ENCODE peak calls at places on chromosome 13, in six cellular contexts. F is ascending aorta, N is MM.1S, P is fibroblast of lung, U is PC-3, K is RWPE2. Z is an unnamed sample.
A peak's percentile ranks its signal among the peaks of the same experiment; 100 is the strongest.

GRCh38 chr13:57629391-57629804 is 2.1 kb upstream of the PCDH17 start:
- DNase-seq in N (no peak), U (no peak), P (peak; percentile 40), K (no peak), F (no peak), Z (no peak)

GRCh38 chr13:40254394-40254793 is 412.0 kb downstream of the FOXO1 start:
- DNase-seq in K (no peak), F (no peak), P (no peak), N (no peak), U (no peak), Z (no peak)

GRCh38 chr13:93476175-93476574 is 249.6 kb downstream of the GPC6 start:
- DNase-seq in K (no peak), P (peak; percentile 87), N (no peak), F (no peak), U (peak; percentile 82), Z (no peak)

GRCh38 chr13:94079876-94080275 is 399.6 kb downstream of the DCT start:
- DNase-seq in N (no peak), F (no peak), K (no peak), U (no peak), P (peak; percentile 69), Z (no peak)

GRCh38 chr13:84096221-84096620 is 213.9 kb upstream of the SLITRK1 start:
- DNase-seq in F (no peak), N (no peak), P (peak; percentile 3), U (peak; percentile 4), K (no peak), Z (no peak)

GRCh38 chr13:39913928-39914327 is 258.5 kb downstream of the COG6 start:
- DNase-seq in K (no peak), F (no peak), N (no peak), U (no peak), P (peak; percentile 51), Z (no peak)

GRCh38 chr13:67135356-67135755 is 94.8 kb downstream of the PCDH9 start:
- DNase-seq in F (no peak), K (no peak), U (no peak), P (no peak), N (no peak), Z (no peak)

GRCh38 chr13:98144501-98145350 is 1.8 kb downstream of the FARP1 start:
- DNase-seq in K (no peak), P (peak; percentile 77), U (peak; percentile 62), F (no peak), N (no peak), Z (peak; percentile 32)

GRCh38 chr13:41459754-41460111 is 2.4 kb downstream of the RGCC start:
- DNase-seq in U (no peak), P (no peak), N (no peak), K (no peak), F (no peak), Z (no peak)

GRCh38 chr13:71758823-71759222 is 108.2 kb downstream of the DACH1 start:
- DNase-seq in P (no peak), K (no peak), N (no peak), F (no peak), U (no peak), Z (no peak)

GRCh38 chr13:61414686-61415664 is 674 bp downstream of the PCDH20 start:
- DNase-seq in N (no peak), P (peak; percentile 47), U (peak; percentile 73), F (no peak), K (peak; percentile 44), Z (peak; percentile 77)

GRCh38 chr13:30009411-30009810 is 159.0 kb upstream of the UBL3 start:
- DNase-seq in P (no peak), N (no peak), F (no peak), U (no peak), K (no peak), Z (no peak)

GRCh38 chr13:72781461-72782439 is at the start of the genes DIS3 and PIBF1:
- DNase-seq in P (peak; percentile 98), N (peak; percentile 94), K (peak; percentile 97), F (peak; percentile 93), U (peak; percentile 95), Z (peak; percentile 94)

GRCh38 chr13:44306401-44307192 is 67.0 kb upstream of the SERP2 start:
- DNase-seq in F (peak; percentile 38), K (peak; percentile 86), N (no peak), U (peak; percentile 95), P (peak; percentile 98), Z (peak; percentile 8)

GRCh38 chr13:37348916-37349653 is 243.6 kb upstream of the CSNK1A1L start:
- DNase-seq in N (no peak), K (no peak), P (peak; percentile 57), U (no peak), F (no peak), Z (no peak)

GRCh38 chr13:43304449-43304848 is 281.1 kb downstream of the DNAJC15 start:
- DNase-seq in N (no peak), F (no peak), P (no peak), U (no peak), K (no peak), Z (no peak)

GRCh38 chr13:43306364-43306763 is 283.0 kb downstream of the DNAJC15 start:
- DNase-seq in N (no peak), K (no peak), P (no peak), U (no peak), F (no peak), Z (no peak)

GRCh38 chr13:43305416-43305815 is 282.0 kb downstream of the DNAJC15 start:
- DNase-seq in N (no peak), K (no peak), F (no peak), P (no peak), U (peak; percentile 56), Z (no peak)

GRCh38 chr13:43303040-43303729 is 279.8 kb downstream of the DNAJC15 start:
- DNase-seq in K (no peak), U (peak; percentile 50), F (no peak), N (peak; percentile 54), P (peak; percentile 80), Z (no peak)

GRCh38 chr13:43304945-43305344 is 281.6 kb downstream of the DNAJC15 start:
- DNase-seq in F (no peak), K (no peak), P (no peak), N (no peak), U (no peak), Z (no peak)
- TF ChIP-seq CTCF in F (no peak), K (peak; percentile 6), P (no peak), N (no peak), U (peak; percentile 29), Z (no peak)

GRCh38 chr13:114275309-114275708 is 6.1 kb upstream of the UPF3A start:
- DNase-seq in P (no peak), F (no peak), U (no peak), K (no peak), N (no peak), Z (no peak)
- H3K27me3 ChIP-seq in P (no peaks in the 10 kb centered on the region), F (no peaks in the 10 kb centered on the region), U (no peaks in the 10 kb centered on the region), K (no peaks in the 10 kb centered on the region), N (no peaks in the 10 kb centered on the region), Z (no peaks in the 10 kb centered on the region)

GRCh38 chr13:25214371-25215252 is 42.5 kb upstream of the AMER2 start:
- DNase-seq in U (peak; percentile 61), N (no peak), F (no peak), P (peak; percentile 19), K (no peak), Z (no peak)
- TF ChIP-seq CTCF in U (peak; percentile 40), N (no peak), F (no peak), P (no peak), K (peak; percentile 6), Z (no peak)

GRCh38 chr13:80783926-80784325 is 443.0 kb upstream of the SPRY2 start:
- DNase-seq in K (no peak), P (peak; percentile 93), F (no peak), N (no peak), U (no peak), Z (no peak)

GRCh38 chr13:80778302-80778701 is 437.4 kb upstream of the SPRY2 start:
- DNase-seq in N (no peak), U (no peak), P (no peak), K (no peak), F (no peak), Z (no peak)
- H3K27me3 ChIP-seq in N (no peaks in the 10 kb centered on the region), U (no peaks in the 10 kb centered on the region), P (no peaks in the 10 kb centered on the region), K (no peaks in the 10 kb centered on the region), F (no peaks in the 10 kb centered on the region), Z (no peaks in the 10 kb centered on the region)

DNA sequence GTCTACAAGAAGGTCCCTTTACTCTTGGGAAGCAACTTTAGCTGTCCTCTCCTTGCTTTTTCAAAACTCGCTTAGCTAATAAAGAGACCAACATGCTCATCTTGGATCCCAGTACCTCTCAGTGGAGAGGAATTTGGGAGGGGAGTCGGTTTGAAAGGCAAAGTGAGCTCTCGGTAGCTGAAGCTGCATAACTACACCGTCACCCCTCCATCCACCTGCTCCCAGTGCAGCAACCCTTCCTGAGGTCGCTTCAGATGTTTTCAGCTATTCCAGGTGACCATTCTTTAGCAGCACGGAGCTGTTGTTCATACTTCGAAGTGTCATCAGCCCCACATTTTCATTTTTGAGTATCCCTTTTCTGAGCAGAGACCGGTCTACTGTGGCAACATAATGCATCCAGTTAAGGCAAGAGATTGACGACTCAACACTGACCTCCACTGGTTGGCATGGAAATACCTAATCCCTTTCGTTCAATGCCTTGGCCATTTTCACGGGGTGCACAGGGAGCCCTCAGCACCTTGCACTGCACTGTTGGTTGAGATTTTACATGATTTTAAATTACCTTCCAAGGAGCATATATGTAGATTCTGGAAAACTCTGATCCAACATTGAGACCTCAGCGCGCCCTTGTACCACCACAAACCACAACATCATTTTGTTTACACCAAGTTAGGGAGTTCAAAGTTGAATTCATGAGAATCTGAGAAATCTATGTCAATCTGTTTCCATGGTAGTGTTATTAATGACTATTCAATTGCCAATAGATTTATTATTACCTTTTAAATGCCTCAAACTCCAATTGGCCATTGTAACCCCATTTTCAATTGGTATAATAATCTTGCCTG is 42.2 kb downstream of the DLEU7 start:
- DNase-seq in F (no peak), N (peak; percentile 71), U (peak; percentile 71), P (peak; percentile 83), K (no peak), Z (peak; percentile 54)
- TF ChIP-seq CTCF in F (peak; percentile 63), N (peak; percentile 57), U (peak; percentile 73), P (peak; percentile 83), K (peak; percentile 76), Z (peak; percentile 75)

DNA sequence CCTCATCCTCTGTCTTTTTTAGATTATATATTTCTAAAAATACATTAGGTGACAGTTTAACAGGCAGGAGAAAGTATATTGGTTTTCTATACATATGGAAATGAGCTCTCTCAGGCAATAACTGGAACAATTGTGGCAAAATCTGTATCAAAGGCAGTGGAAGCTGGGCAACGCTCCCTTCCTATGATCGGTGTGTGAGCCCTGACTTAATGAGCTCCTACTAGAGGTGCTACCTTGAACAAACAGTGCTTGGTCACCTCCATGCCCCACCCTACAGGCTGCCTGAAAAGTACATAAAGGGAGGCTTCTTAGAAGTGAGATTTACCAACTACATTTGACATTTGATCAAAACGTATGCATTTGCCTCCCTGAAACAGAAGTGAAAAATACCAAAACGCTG is 185.3 kb downstream of the EFNB2 start:
- DNase-seq in P (no peak), N (no peak), K (no peak), U (no peak), F (no peak), Z (no peak)
- H3K27me3 ChIP-seq in P (peaks cover 7% of the 10 kb centered on the region), N (no peaks in the 10 kb centered on the region), K (no peaks in the 10 kb centered on the region), U (no peaks in the 10 kb centered on the region), F (no peaks in the 10 kb centered on the region), Z (no peaks in the 10 kb centered on the region)

DNA sequence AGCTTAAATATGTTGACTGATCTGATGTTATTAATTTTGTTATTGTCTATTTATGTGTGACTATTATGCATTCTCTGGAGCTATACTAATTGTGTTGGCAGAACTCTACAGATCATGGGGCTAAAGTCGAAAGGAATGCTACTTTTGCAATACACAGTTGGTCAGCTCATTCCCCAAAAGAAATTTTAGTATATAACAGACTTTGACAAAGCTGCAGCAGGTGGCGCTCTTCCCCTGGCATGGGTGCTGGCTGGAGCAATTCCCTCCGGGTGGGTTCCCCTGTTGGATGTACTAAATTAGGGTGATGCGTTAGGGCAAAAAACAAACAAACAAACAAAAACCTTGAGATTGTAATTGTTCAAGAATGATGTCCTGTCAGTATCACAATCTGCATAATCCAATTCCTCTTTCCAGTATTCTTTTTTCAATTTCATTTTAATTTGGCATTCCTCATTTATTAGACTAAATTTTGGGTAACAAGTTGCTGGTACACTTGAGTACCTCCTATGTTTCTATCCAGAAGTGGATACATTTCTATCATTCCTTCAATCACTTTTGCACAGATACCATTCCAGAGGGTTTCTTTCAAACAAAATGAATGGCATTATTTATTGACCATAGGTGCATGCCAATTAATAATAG is 322.8 kb upstream of the EDNRB start:
- DNase-seq in U (peak; percentile 51), K (no peak), N (peak; percentile 34), F (no peak), P (peak; percentile 60), Z (peak; percentile 20)
- TF ChIP-seq CTCF in U (peak; percentile 71), K (peak; percentile 70), N (peak; percentile 78), F (no peak), P (peak; percentile 85), Z (peak; percentile 8)

Z was measured in upper lobe of left lung.